ENCODE peak calls at places on chromosome 6, in eight cellular contexts. N is HuH-7.5, T is astrocyte of the spinal cord, U is pancreas, L is PC-3, C is choroid plexus epithelial cell, R is NCI-H1105, M is NCI-H526. O is an unnamed sample.

GRCh38 chr6:11413728-11414127 is 123.8 kb upstream of the TMEM170B start:
- DNase-seq in T (peak; percentile 18), R (no peak), C (peak; percentile 79), M (no peak), N (no peak), L (peak; percentile 26), U (no peak), O (peak; percentile 48)

GRCh38 chr6:130385059-130385695 is 19.4 kb downstream of the TMEM200A start:
- DNase-seq in R (no peak), C (peak; percentile 57), M (no peak), T (no peak), U (no peak), L (no peak), N (no peak), O (no peak)

GRCh38 chr6:1540864-1541521 is 68.7 kb upstream of the FOXC1 start:
- DNase-seq in N (no peak), L (no peak), C (no peak), U (no peak), R (no peak), T (no peak), M (no peak), O (no peak)

GRCh38 chr6:36443498-36443844 is 671 bp downstream of the KCTD20 start:
- DNase-seq in N (no peak), C (peak; percentile 34), T (peak; percentile 38), R (no peak), U (no peak), M (no peak), L (no peak), O (no peak)

GRCh38 chr6:161135695-161136591 is 137.9 kb downstream of the AGPAT4 start:
- DNase-seq in U (no peak), N (no peak), L (no peak), C (no peak), M (no peak), R (no peak), T (no peak), O (no peak)

GRCh38 chr6:122471107-122472021 is at the start of gene SERINC1:
- DNase-seq in M (peak; percentile 94), T (peak; percentile 96), C (peak; percentile 98), L (peak; percentile 90), U (peak; percentile 90), R (peak; percentile 91), N (peak; percentile 55), O (peak; percentile 97)

GRCh38 chr6:16723833-16724232 is 37.4 kb downstream of the ATXN1 start:
- DNase-seq in R (no peak), C (peak; percentile 95), M (no peak), U (no peak), T (peak; percentile 95), N (no peak), L (peak; percentile 90), O (peak; percentile 96)

GRCh38 chr6:21742238-21742660 is 148.7 kb downstream of the SOX4 start:
- DNase-seq in M (no peak), L (peak; percentile 91), N (no peak), C (peak; percentile 90), U (no peak), T (peak; percentile 88), R (peak; percentile 9), O (peak; percentile 90)

GRCh38 chr6:128519132-128519930 is 1.1 kb downstream of the PTPRK start:
- DNase-seq in R (peak; percentile 69), N (peak; percentile 39), M (peak; percentile 55), U (peak; percentile 55), L (peak; percentile 57), C (peak; percentile 63), T (peak; percentile 67), O (peak; percentile 69)

GRCh38 chr6:78589426-78589825 is 277.9 kb upstream of the IRAK1BP1 start:
- DNase-seq in U (no peak), T (no peak), R (peak; percentile 91), L (no peak), N (no peak), M (no peak), C (no peak), O (no peak)

GRCh38 chr6:96832780-96833179 is 4.5 kb downstream of the GPR63 start:
- DNase-seq in N (no peak), L (no peak), R (no peak), U (no peak), T (no peak), M (no peak), C (no peak), O (no peak)

GRCh38 chr6:99019341-99019740 is 71.6 kb upstream of the FBXL4 start:
- DNase-seq in C (no peak), N (no peak), T (peak; percentile 21), L (peak; percentile 15), U (no peak), R (no peak), M (no peak), O (no peak)

GRCh38 chr6:30886897-30887255 is 2.6 kb downstream of the DDR1 start:
- DNase-seq in U (no peak), C (no peak), M (no peak), N (no peak), T (no peak), R (no peak), L (no peak), O (no peak)

GRCh38 chr6:91704531-91704930 is 1117.7 kb upstream of the MAP3K7 start:
- DNase-seq in C (peak; percentile 45), T (peak; percentile 77), M (no peak), U (no peak), R (no peak), L (peak; percentile 65), N (no peak), O (no peak)

GRCh38 chr6:1415416-1416063 is 26.2 kb downstream of the FOXF2 start:
- DNase-seq in C (no peak), U (no peak), T (no peak), N (no peak), R (no peak), L (no peak), M (no peak), O (no peak)

GRCh38 chr6:113901482-113901881 is 44.3 kb downstream of the MARCKS start:
- DNase-seq in U (no peak), M (no peak), N (no peak), L (no peak), T (peak; percentile 25), R (no peak), C (peak; percentile 23), O (peak; percentile 64)

GRCh38 chr6:44076366-44077200 is 50.7 kb downstream of the MRPL14 start:
- DNase-seq in L (no peak), R (no peak), T (no peak), N (peak; percentile 48), C (no peak), U (peak; percentile 54), M (no peak), O (peak; percentile 62)

GRCh38 chr6:149904661-149905370 is 6.9 kb upstream of the RAET1E start:
- DNase-seq in R (no peak), U (no peak), M (no peak), C (no peak), N (no peak), T (no peak), L (no peak), O (no peak)

GRCh38 chr6:137089305-137089704 is 44.5 kb upstream of the IL20RA start:
- DNase-seq in L (no peak), R (peak; percentile 80), T (no peak), C (no peak), U (peak; percentile 6), M (no peak), N (no peak), O (no peak)

GRCh38 chr6:130503146-130503545 is 137.3 kb downstream of the TMEM200A start:
- DNase-seq in R (no peak), C (peak; percentile 85), N (no peak), M (no peak), T (peak; percentile 65), L (no peak), U (no peak), O (no peak)

O was measured in dermis blood vessel endothelial cell.